ENCODE peak calls at places on chromosome 9, in ten cellular contexts. H is caudate nucleus; Y is left ventricle myocardium inferior; V is activated gamma-delta T cell treated with Interleukin-2 at 50 U/mL for 16 hours; G is testis; E is head of caudate nucleus; O is bronchial epithelial cell; I is BJ; W is activated naive CD8-positive, alpha-beta T cell treated with anti-CD3 and anti-CD28 coated beads for 36 hours; P is stimulated activated CD4-positive, alpha-beta T cell treated with anti-CD3 and anti-CD28 coated beads, Interleukin-12 subunit alpha, Interleukin-12 subunit beta, amount 100 ng/mL, for 48 hours. X is an unnamed sample.

GRCh38 chr9:98215266-98215665 is 22.8 kb upstream of the CORO2A start:
- DNase-seq in H (no peak), Y (no peak), V (no peak), G (no peak), E (no peak), O (no peak), I (no peak), W (no peak), P (no peak), X (no peak)

GRCh38 chr9:114357911-114358328 is 28.3 kb downstream of the ORM2 start:
- DNase-seq in H (no peak), Y (no peak), V (no peak), G (no peak), E (no peak), O (no peak), I (no peak), W (no peak), P (no peak), X (no peak)

GRCh38 chr9:70563437-70564204 is 149.2 kb upstream of the KLF9 start:
- DNase-seq in H (no peak), Y (no peak), V (peak), G (peak), E (no peak), O (peak), I (peak), W (peak), P (peak), X (no peak)

GRCh38 chr9:107269254-107269653 is 13.8 kb upstream of the RAD23B start:
- DNase-seq in H (no peak), Y (no peak), V (no peak), G (no peak), E (no peak), O (no peak), I (no peak), W (no peak), P (no peak), X (no peak)

GRCh38 chr9:37975639-37976038 is 71.7 kb upstream of the SLC25A51 start:
- DNase-seq in H (no peak), Y (no peak), V (no peak), G (no peak), E (no peak), O (no peak), I (no peak), W (no peak), P (no peak), X (no peak)

GRCh38 chr9:113645224-113645971 is 181.9 kb downstream of the RGS3 start:
- DNase-seq in H (no peak), Y (no peak), V (no peak), G (no peak), E (no peak), O (no peak), I (no peak), W (no peak), P (no peak), X (peak)

GRCh38 chr9:84652496-84653081 is 16.9 kb upstream of the NTRK2 start:
- DNase-seq in H (no peak), Y (no peak), V (no peak), G (no peak), E (no peak), O (peak), I (no peak), W (no peak), P (no peak), X (no peak)

GRCh38 chr9:131255731-131256197 is 20.5 kb downstream of the FAM78A start:
- DNase-seq in H (no peak), Y (no peak), V (no peak), G (no peak), E (no peak), O (no peak), I (no peak), W (no peak), P (no peak), X (no peak)

GRCh38 chr9:8486095-8486494 is 686.5 kb upstream of the DMAC1 start:
- DNase-seq in H (no peak), Y (no peak), V (no peak), G (peak), E (no peak), O (peak), I (no peak), W (no peak), P (no peak), X (peak)

GRCh38 chr9:127627494-127627855 is 15.4 kb downstream of the STXBP1 start:
- DNase-seq in H (no peak), Y (no peak), V (no peak), G (no peak), E (no peak), O (no peak), I (no peak), W (no peak), P (no peak), X (no peak)

GRCh38 chr9:123415593-123415930 is 59.6 kb downstream of the CRB2 start:
- DNase-seq in H (no peak), Y (no peak), V (no peak), G (no peak), E (no peak), O (no peak), I (no peak), W (no peak), P (no peak), X (no peak)

GRCh38 chr9:129481824-129482511 is 138.9 kb downstream of the C9orf50 start:
- DNase-seq in H (no peak), Y (peak), V (no peak), G (no peak), E (no peak), O (no peak), I (no peak), W (no peak), P (no peak), X (peak)

GRCh38 chr9:95171001-95171400 is 146.5 kb downstream of the FANCC start:
- DNase-seq in H (no peak), Y (no peak), V (no peak), G (no peak), E (no peak), O (peak), I (no peak), W (no peak), P (no peak), X (no peak)

GRCh38 chr9:23820731-23821399 is 5.2 kb downstream of the ELAVL2 start:
- DNase-seq in H (no peak), Y (no peak), V (no peak), G (peak), E (no peak), O (no peak), I (no peak), W (peak), P (no peak), X (peak)

GRCh38 chr9:131402738-131403492 is 9.0 kb downstream of the PRRC2B start:
- DNase-seq in H (peak), Y (peak), V (no peak), G (peak), E (peak), O (peak), I (no peak), W (no peak), P (no peak), X (no peak)

GRCh38 chr9:77514886-77515711 is 133.0 kb downstream of the GNA14 start:
- DNase-seq in H (no peak), Y (no peak), V (no peak), G (no peak), E (no peak), O (no peak), I (peak), W (no peak), P (no peak), X (no peak)